ENCODE peak calls at places on chromosomes 2 and 18, in seven cellular contexts. One of them, this sample, is unnamed.

GRCh38 chr18:72160504-72161445 is 383.4 kb downstream of the CBLN2 start:
- DNase-seq in heart left ventricle: no peak
- DNase-seq in adrenal gland: no peak
- DNase-seq in HCT116: no peak
- DNase-seq in spleen: no peak
- DNase-seq in A549: no peak
- DNase-seq in ovary: no peak
- DNase-seq in this sample: no peak

GRCh38 chr2:171529914-171530313 is 7.6 kb downstream of the CYBRD1 start:
- DNase-seq in HCT116: no peak
- DNase-seq in A549: peak; percentile 25
- DNase-seq in adrenal gland: no peak
- DNase-seq in heart left ventricle: no peak
- DNase-seq in ovary: no peak
- DNase-seq in spleen: no peak
- DNase-seq in this sample: peak; percentile 71

GRCh38 chr2:60463249-60463648 is 90.2 kb downstream of the BCL11A start:
- DNase-seq in heart left ventricle: no peak
- DNase-seq in A549: no peak
- DNase-seq in adrenal gland: no peak
- DNase-seq in ovary: no peak
- DNase-seq in HCT116: no peak
- DNase-seq in spleen: no peak
- DNase-seq in this sample: peak; percentile 20

GRCh38 chr2:238573065-238573778 is 146.5 kb downstream of the ASB1 start:
- DNase-seq in ovary: peak; percentile 19
- DNase-seq in adrenal gland: no peak
- DNase-seq in heart left ventricle: no peak
- DNase-seq in spleen: no peak
- DNase-seq in HCT116: peak; percentile 39
- DNase-seq in A549: peak; percentile 26
- DNase-seq in this sample: peak; percentile 22

GRCh38 chr2:74975016-74975415 is 16.6 kb downstream of the POLE4 start:
- DNase-seq in adrenal gland: no peak
- DNase-seq in A549: no peak
- DNase-seq in ovary: no peak
- DNase-seq in heart left ventricle: no peak
- DNase-seq in HCT116: no peak
- DNase-seq in spleen: no peak
- DNase-seq in this sample: no peak

GRCh38 chr2:128534688-128535392 is 216.2 kb upstream of the HS6ST1 start:
- DNase-seq in heart left ventricle: no peak
- DNase-seq in ovary: no peak
- DNase-seq in adrenal gland: no peak
- DNase-seq in A549: no peak
- DNase-seq in spleen: no peak
- DNase-seq in HCT116: no peak
- DNase-seq in this sample: no peak

GRCh38 chr18:9827211-9827855 is 58.4 kb upstream of the TXNDC2 start:
- DNase-seq in adrenal gland: no peak
- DNase-seq in heart left ventricle: no peak
- DNase-seq in ovary: no peak
- DNase-seq in A549: no peak
- DNase-seq in HCT116: no peak
- DNase-seq in spleen: no peak
- DNase-seq in this sample: no peak

GRCh38 chr2:871926-872680 is 78.5 kb upstream of the SNTG2 start:
- DNase-seq in HCT116: no peak
- DNase-seq in heart left ventricle: no peak
- DNase-seq in spleen: no peak
- DNase-seq in ovary: no peak
- DNase-seq in adrenal gland: no peak
- DNase-seq in A549: no peak
- DNase-seq in this sample: no peak

GRCh38 chr2:172402184-172402583 is 25.2 kb upstream of the ITGA6 start:
- DNase-seq in heart left ventricle: no peak
- DNase-seq in HCT116: no peak
- DNase-seq in ovary: no peak
- DNase-seq in A549: no peak
- DNase-seq in adrenal gland: no peak
- DNase-seq in spleen: no peak
- DNase-seq in this sample: no peak

GRCh38 chr2:60468390-60469085 is 84.9 kb downstream of the BCL11A start:
- DNase-seq in A549: no peak
- DNase-seq in heart left ventricle: no peak
- DNase-seq in ovary: no peak
- DNase-seq in spleen: no peak
- DNase-seq in adrenal gland: no peak
- DNase-seq in HCT116: no peak
- DNase-seq in this sample: no peak

GRCh38 chr2:197073701-197074433 is 147.4 kb upstream of the PGAP1 start:
- DNase-seq in spleen: no peak
- DNase-seq in ovary: peak; percentile 92
- DNase-seq in HCT116: no peak
- DNase-seq in adrenal gland: peak; percentile 71
- DNase-seq in A549: no peak
- DNase-seq in heart left ventricle: peak; percentile 81
- DNase-seq in this sample: no peak

GRCh38 chr2:69309336-69310048 is 77.5 kb downstream of the GFPT1 start:
- DNase-seq in adrenal gland: peak; percentile 76
- DNase-seq in A549: peak; percentile 61
- DNase-seq in HCT116: no peak
- DNase-seq in spleen: no peak
- DNase-seq in heart left ventricle: no peak
- DNase-seq in ovary: peak; percentile 74
- DNase-seq in this sample: peak; percentile 19

GRCh38 chr2:241770185-241770935 is 6.3 kb upstream of the GAL3ST2 start:
- DNase-seq in HCT116: no peak
- DNase-seq in adrenal gland: peak; percentile 46
- DNase-seq in heart left ventricle: no peak
- DNase-seq in A549: no peak
- DNase-seq in ovary: no peak
- DNase-seq in spleen: peak; percentile 63
- DNase-seq in this sample: no peak

GRCh38 chr2:59745085-59745484 is 808.4 kb downstream of the BCL11A start:
- DNase-seq in HCT116: no peak
- DNase-seq in ovary: no peak
- DNase-seq in spleen: no peak
- DNase-seq in adrenal gland: no peak
- DNase-seq in A549: no peak
- DNase-seq in heart left ventricle: no peak
- DNase-seq in this sample: no peak

GRCh38 chr2:46615555-46616487 is 136.5 kb downstream of the TMEM247 start:
- DNase-seq in spleen: peak; percentile 77
- DNase-seq in heart left ventricle: no peak
- DNase-seq in ovary: peak; percentile 38
- DNase-seq in adrenal gland: no peak
- DNase-seq in A549: peak; percentile 53
- DNase-seq in HCT116: no peak
- DNase-seq in this sample: peak; percentile 60

GRCh38 chr2:237092920-237093781 is 7.5 kb downstream of the COPS8 start:
- DNase-seq in A549: peak; percentile 54
- DNase-seq in ovary: peak; percentile 49
- DNase-seq in adrenal gland: peak; percentile 65
- DNase-seq in HCT116: peak; percentile 2
- DNase-seq in spleen: no peak
- DNase-seq in heart left ventricle: no peak
- DNase-seq in this sample: no peak

DNA sequence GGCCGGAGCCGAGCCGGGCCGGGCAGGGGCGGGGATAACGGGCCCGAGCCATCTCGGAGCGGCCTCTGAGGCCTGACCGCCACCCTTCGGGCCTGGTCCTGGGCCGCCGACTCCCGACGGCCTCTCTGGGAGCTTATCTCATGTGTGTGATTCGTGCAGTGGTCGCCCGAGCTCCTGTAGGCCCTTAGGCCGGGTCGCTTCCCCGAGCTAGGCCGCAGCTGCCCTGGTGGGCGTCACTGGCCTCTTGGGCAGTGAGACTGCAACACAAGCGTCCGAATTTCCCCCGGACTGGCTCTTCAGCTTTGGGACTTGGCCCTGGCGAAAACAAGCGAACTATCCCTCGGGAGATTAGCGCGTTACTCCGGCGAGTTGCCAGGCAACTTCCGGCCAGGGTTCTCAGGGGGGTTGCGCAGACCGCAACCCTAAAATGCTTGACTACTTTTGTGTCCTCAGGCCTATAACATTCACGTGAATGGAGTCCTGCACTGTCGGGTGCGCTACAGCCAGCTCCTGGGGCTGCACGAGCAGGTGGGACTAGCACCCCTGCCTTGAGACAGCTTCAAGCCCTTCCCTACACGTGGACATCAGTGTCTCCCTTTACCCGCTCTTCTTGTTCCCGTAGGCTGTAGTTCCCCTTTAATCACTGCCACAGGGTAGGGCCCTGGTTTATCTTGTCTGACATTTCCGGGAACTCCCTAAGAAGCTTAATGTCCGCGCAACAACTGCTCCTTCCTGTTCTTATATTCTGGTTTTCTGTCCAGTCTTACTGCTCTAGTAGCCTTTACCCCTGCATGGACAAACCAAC is 602 bp downstream of the SNX17 start:
- DNase-seq in spleen: no peak
- DNase-seq in adrenal gland: peak; percentile 75
- DNase-seq in HCT116: no peak
- DNase-seq in heart left ventricle: no peak
- DNase-seq in A549: peak; percentile 57
- DNase-seq in ovary: no peak
- DNase-seq in this sample: peak; percentile 82
- TF ChIP-seq POLR2A in spleen: no peak
- TF ChIP-seq POLR2A in adrenal gland: no peak
- TF ChIP-seq POLR2A in HCT116: no peak
- TF ChIP-seq POLR2A in heart left ventricle: no peak
- TF ChIP-seq POLR2A in A549: no peak
- TF ChIP-seq POLR2A in ovary: no peak
- TF ChIP-seq POLR2A in this sample: no peak

GRCh38 chr2:189086710-189087109 is 92.9 kb downstream of the COL5A2 start:
- DNase-seq in adrenal gland: no peak
- DNase-seq in ovary: no peak
- DNase-seq in A549: no peak
- DNase-seq in HCT116: no peak
- DNase-seq in spleen: no peak
- DNase-seq in heart left ventricle: no peak
- DNase-seq in this sample: no peak

GRCh38 chr2:189082576-189082975 is 97.0 kb downstream of the COL5A2 start:
- DNase-seq in ovary: no peak
- DNase-seq in HCT116: no peak
- DNase-seq in spleen: no peak
- DNase-seq in heart left ventricle: no peak
- DNase-seq in adrenal gland: no peak
- DNase-seq in A549: no peak
- DNase-seq in this sample: no peak

GRCh38 chr2:189088566-189089225 is 90.9 kb downstream of the COL5A2 start:
- DNase-seq in ovary: no peak
- DNase-seq in heart left ventricle: no peak
- DNase-seq in spleen: no peak
- DNase-seq in A549: no peak
- DNase-seq in HCT116: no peak
- DNase-seq in adrenal gland: no peak
- DNase-seq in this sample: no peak

DNA sequence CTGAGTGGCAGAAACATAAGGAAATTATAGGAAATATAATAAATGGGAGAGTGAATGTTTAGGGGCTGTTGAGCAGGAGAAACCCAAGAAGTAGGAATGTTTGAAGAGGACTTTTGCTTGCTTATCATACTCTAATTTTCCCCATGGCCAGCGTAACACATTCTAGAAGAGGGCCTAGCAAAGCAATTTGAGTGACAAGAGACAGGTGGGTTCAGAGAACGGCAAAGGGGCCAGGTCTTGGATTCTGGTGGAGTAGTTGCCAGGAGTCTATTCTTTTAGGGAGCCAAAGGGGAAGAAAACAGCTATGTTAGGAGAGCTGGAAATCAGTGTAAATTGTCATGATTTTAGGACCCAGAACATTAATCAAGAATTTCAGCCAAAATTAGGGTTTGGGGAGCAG is 96.5 kb downstream of the COL5A2 start:
- DNase-seq in A549: no peak
- DNase-seq in HCT116: no peak
- DNase-seq in adrenal gland: no peak
- DNase-seq in spleen: no peak
- DNase-seq in ovary: no peak
- DNase-seq in heart left ventricle: no peak
- DNase-seq in this sample: no peak
- TF ChIP-seq POLR2A in A549: no peak
- TF ChIP-seq POLR2A in HCT116: no peak
- TF ChIP-seq POLR2A in adrenal gland: no peak
- TF ChIP-seq POLR2A in spleen: no peak
- TF ChIP-seq POLR2A in ovary: no peak
- TF ChIP-seq POLR2A in heart left ventricle: no peak
- TF ChIP-seq POLR2A in this sample: no peak

GRCh38 chr2:17752892-17753802 is 463 bp downstream of the SMC6 start:
- DNase-seq in A549: peak; percentile 83
- DNase-seq in adrenal gland: peak; percentile 56
- DNase-seq in spleen: no peak
- DNase-seq in ovary: no peak
- DNase-seq in heart left ventricle: no peak
- DNase-seq in HCT116: no peak
- DNase-seq in this sample: peak; percentile 83
- TF ChIP-seq POLR2A in A549: peak; percentile 41
- TF ChIP-seq POLR2A in adrenal gland: peak; percentile 37
- TF ChIP-seq POLR2A in spleen: no peak
- TF ChIP-seq POLR2A in ovary: peak; percentile 56
- TF ChIP-seq POLR2A in heart left ventricle: no peak
- TF ChIP-seq POLR2A in HCT116: no peak
- TF ChIP-seq POLR2A in this sample: no peak

DNA sequence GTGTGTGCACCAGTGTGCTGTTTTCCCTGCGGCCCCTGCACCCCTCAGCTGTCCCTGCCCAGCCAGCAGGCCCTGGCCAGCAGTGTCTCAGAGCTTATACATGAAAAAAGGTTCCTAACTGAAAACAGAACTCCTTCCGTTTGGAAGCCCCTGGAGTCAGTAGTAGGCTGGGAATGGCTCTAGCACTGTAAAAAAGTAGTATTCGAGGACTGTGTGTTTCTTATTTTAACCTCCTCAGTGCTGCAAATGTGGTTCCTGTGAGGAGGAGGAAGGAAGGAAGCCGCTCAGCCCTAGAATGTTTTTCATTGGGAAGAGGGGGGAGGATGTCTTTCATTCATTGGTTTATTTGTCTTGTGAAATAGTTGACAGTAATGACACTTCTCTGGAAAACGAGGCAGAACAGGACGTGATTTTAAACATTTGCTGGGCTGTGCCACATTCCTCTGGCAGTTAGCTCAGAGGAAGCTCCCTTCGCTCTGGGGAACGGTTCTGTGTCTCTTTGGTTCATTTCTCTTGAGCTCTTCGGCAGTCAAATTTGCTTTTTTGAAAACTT is 103.5 kb downstream of the SPTBN1 start:
- DNase-seq in adrenal gland: peak; percentile 80
- DNase-seq in A549: peak; percentile 65
- DNase-seq in HCT116: no peak
- DNase-seq in ovary: no peak
- DNase-seq in spleen: no peak
- DNase-seq in heart left ventricle: no peak
- DNase-seq in this sample: peak; percentile 15
- TF ChIP-seq POLR2A in adrenal gland: peak; percentile 88
- TF ChIP-seq POLR2A in A549: no peak
- TF ChIP-seq POLR2A in HCT116: no peak
- TF ChIP-seq POLR2A in ovary: no peak
- TF ChIP-seq POLR2A in spleen: no peak
- TF ChIP-seq POLR2A in heart left ventricle: no peak
- TF ChIP-seq POLR2A in this sample: no peak

GRCh38 chr2:65227471-65228248 is at the start of gene ACTR2:
- DNase-seq in HCT116: peak; percentile 90
- DNase-seq in ovary: peak; percentile 97
- DNase-seq in A549: peak; percentile 98
- DNase-seq in adrenal gland: peak; percentile 98
- DNase-seq in spleen: peak; percentile 99
- DNase-seq in heart left ventricle: peak; percentile 98
- DNase-seq in this sample: peak; percentile 97
- TF ChIP-seq POLR2A in HCT116: peak; percentile 51
- TF ChIP-seq POLR2A in ovary: peak; percentile 45
- TF ChIP-seq POLR2A in A549: peak; percentile 90
- TF ChIP-seq POLR2A in adrenal gland: peak; percentile 88
- TF ChIP-seq POLR2A in spleen: peak; percentile 49
- TF ChIP-seq POLR2A in heart left ventricle: no peak
- TF ChIP-seq POLR2A in this sample: peak; percentile 93